ENCODE peak calls at places on chromosomes 11 and 22, in six cellular contexts. F is activated T-cell treated with anti-CD3 and anti-CD28 coated beads for 4 hours, B is HTR-8/SVneo, G is mesothelial cell of epicardium, S is A673, Z is EH. R is an unnamed sample.

GRCh38 chr11:118631109-118631508 is 23.7 kb downstream of the PHLDB1 start:
- DNase-seq in F (no peak), B (no peak), G (no peak), S (no peak), Z (no peak), R (no peak)

GRCh38 chr22:21826204-21826603 is 41.2 kb downstream of the MAPK1 start:
- DNase-seq in F (no peak), B (no peak), G (no peak), S (no peak), Z (no peak), R (no peak)

GRCh38 chr11:69914286-69915150 is 95.3 kb upstream of the FGF3 start:
- DNase-seq in F (no peak), B (no peak), G (no peak), S (no peak), Z (no peak), R (peak)

GRCh38 chr22:42608481-42609361 is 6.0 kb downstream of the POLDIP3 start:
- DNase-seq in F (no peak), B (peak), G (no peak), S (peak), Z (peak), R (no peak)

GRCh38 chr11:17991799-17992433 is 20.9 kb downstream of the SERGEF start:
- DNase-seq in F (peak), B (peak), G (no peak), S (peak), Z (peak), R (no peak)

GRCh38 chr11:127338380-127339259 is 338.1 kb upstream of the KIRREL3 start:
- DNase-seq in F (no peak), B (no peak), G (no peak), S (no peak), Z (no peak), R (no peak)

GRCh38 chr22:42639541-42640241 is 710 bp downstream of the ATP5MGL start:
- DNase-seq in F (no peak), B (no peak), G (no peak), S (peak), Z (peak), R (no peak)

GRCh38 chr22:45600791-45601730 is 70.6 kb upstream of the ATXN10 start:
- DNase-seq in F (no peak), B (no peak), G (no peak), S (peak), Z (peak), R (no peak)

GRCh38 chr22:39090426-39091064 is 6.5 kb upstream of the APOBEC3H start:
- DNase-seq in F (peak), B (peak), G (no peak), S (no peak), Z (no peak), R (no peak)

GRCh38 chr22:30947163-30947820 is 21.3 kb downstream of the MORC2 start:
- DNase-seq in F (no peak), B (no peak), G (no peak), S (peak), Z (no peak), R (no peak)

GRCh38 chr22:22408269-22408668 is 100.3 kb downstream of the ZNF280B start:
- DNase-seq in F (no peak), B (no peak), G (no peak), S (no peak), Z (no peak), R (no peak)

GRCh38 chr11:71447791-71448256 is 369 bp downstream of the DHCR7 start:
- DNase-seq in F (peak), B (peak), G (peak), S (peak), Z (peak), R (peak)

GRCh38 chr22:25494774-25495173 is 69.7 kb upstream of the GRK3 start:
- DNase-seq in F (no peak), B (no peak), G (no peak), S (peak), Z (no peak), R (no peak)

GRCh38 chr22:31247726-31248125 is 35.6 kb downstream of the LIMK2 start:
- DNase-seq in F (no peak), B (no peak), G (no peak), S (no peak), Z (no peak), R (no peak)

GRCh38 chr11:10118830-10119229 is 175.2 kb downstream of the SBF2 start:
- DNase-seq in F (no peak), B (no peak), G (no peak), S (no peak), Z (no peak), R (no peak)

GRCh38 chr11:118051611-118052461 is 25.0 kb upstream of the TMPRSS4 start:
- DNase-seq in F (peak), B (no peak), G (peak), S (no peak), Z (no peak), R (peak)

GRCh38 chr11:23542816-23543215 is 682.5 kb upstream of the CCDC179 start:
- DNase-seq in F (no peak), B (no peak), G (no peak), S (no peak), Z (no peak), R (no peak)

GRCh38 chr11:68396526-68396925 is 64.0 kb upstream of the PPP6R3 start:
- DNase-seq in F (no peak), B (no peak), G (no peak), S (no peak), Z (no peak), R (no peak)